ENCODE peak calls at places on chromosomes 5 and 9, in nine cellular contexts. U is OCI-LY7; Y is NCI-H2107; O is AG08396; L is activated CD4-positive, alpha-beta T cell treated with anti-CD3 and anti-CD28 coated beads, Interleukin-2, amount 10 ng/mL, durations not matched to agents 7 days and 5 days; R is GM23248; T is GM23338; Z is ELR; W is heart right ventricle. V is an unnamed sample.

GRCh38 chr5:144583493-144584154 is 413.0 kb downstream of the KCTD16 start:
- DNase-seq in Z (no peak), W (no peak), R (no peak), O (no peak), U (no peak), L (no peak), Y (peak; percentile 13), T (peak; percentile 21), V (no peak)

GRCh38 chr9:124098141-124098905 is 86.8 kb downstream of the LHX2 start:
- DNase-seq in R (no peak), L (no peak), T (no peak), Z (no peak), O (no peak), W (no peak), Y (no peak), U (no peak), V (no peak)

GRCh38 chr5:14186132-14186830 is 43.1 kb downstream of the TRIO start:
- DNase-seq in Z (peak; percentile 84), O (no peak), Y (no peak), T (no peak), W (no peak), U (no peak), R (peak; percentile 77), L (no peak), V (no peak)

GRCh38 chr5:178554311-178554710 is 35.9 kb downstream of the COL23A1 start:
- DNase-seq in O (no peak), W (no peak), R (no peak), Y (no peak), Z (no peak), U (no peak), L (no peak), T (no peak), V (no peak)

GRCh38 chr5:169152453-169152852 is 148.5 kb downstream of the SLIT3 start:
- DNase-seq in Y (no peak), L (no peak), Z (no peak), O (no peak), W (no peak), R (no peak), T (no peak), U (no peak), V (no peak)

GRCh38 chr5:61744690-61745619 is 412.9 kb downstream of the ZSWIM6 start:
- DNase-seq in Y (no peak), U (no peak), O (no peak), W (no peak), L (no peak), Z (peak; percentile 12), T (no peak), R (no peak), V (no peak)

GRCh38 chr5:127076730-127077129 is 3.4 kb upstream of the C5orf63 start:
- DNase-seq in Y (no peak), Z (peak; percentile 62), R (peak; percentile 39), T (peak; percentile 39), U (no peak), W (peak; percentile 20), O (no peak), L (no peak), V (no peak)

GRCh38 chr5:112691758-112692157 is 45.9 kb upstream of the APC start:
- DNase-seq in Z (peak; percentile 68), W (no peak), L (peak; percentile 48), U (peak; percentile 71), O (no peak), T (peak; percentile 81), Y (no peak), R (no peak), V (no peak)

GRCh38 chr5:72837524-72838096 is 21.1 kb downstream of the TNPO1 start:
- DNase-seq in L (no peak), T (no peak), O (no peak), R (peak; percentile 40), W (no peak), Y (no peak), U (no peak), Z (peak; percentile 16), V (no peak)

GRCh38 chr5:97165726-97166125 is 17.3 kb downstream of the RIOK2 start:
- DNase-seq in U (no peak), L (no peak), T (no peak), W (no peak), Z (no peak), R (no peak), Y (no peak), O (no peak), V (no peak)

GRCh38 chr5:178238711-178239592 is 6.3 kb upstream of the PHYKPL start:
- DNase-seq in T (peak; percentile 35), W (no peak), Y (no peak), L (peak; percentile 26), U (no peak), Z (no peak), O (no peak), R (no peak), V (no peak)

GRCh38 chr9:129613520-129614175 is 7.3 kb downstream of the C9orf50 start:
- DNase-seq in L (no peak), U (no peak), Y (no peak), O (no peak), R (no peak), W (no peak), T (no peak), Z (no peak), V (peak; percentile 21)

GRCh38 chr5:168830833-168831232 is 251.7 kb upstream of the PANK3 start:
- DNase-seq in O (no peak), Y (no peak), W (no peak), R (no peak), U (no peak), L (no peak), Z (no peak), T (no peak), V (no peak)

GRCh38 chr9:15416880-15417279 is 5.8 kb upstream of the SNAPC3 start:
- DNase-seq in Z (peak; percentile 45), L (peak; percentile 57), Y (no peak), R (peak; percentile 41), O (peak; percentile 58), W (no peak), T (peak; percentile 76), U (peak; percentile 30), V (no peak)

GRCh38 chr9:72524820-72525539 is 3.6 kb downstream of the TMC1 start:
- DNase-seq in U (no peak), O (peak; percentile 68), Y (no peak), W (peak; percentile 33), Z (peak; percentile 99), L (no peak), T (peak; percentile 38), R (peak; percentile 98), V (no peak)

GRCh38 chr5:168624850-168625357 is 45.7 kb upstream of the PANK3 start:
- DNase-seq in R (no peak), Y (no peak), O (no peak), T (no peak), Z (no peak), L (no peak), U (no peak), W (no peak), V (no peak)

GRCh38 chr9:123679330-123679987 is 250.5 kb downstream of the DENND1A start:
- DNase-seq in Y (no peak), T (no peak), Z (no peak), R (no peak), U (peak; percentile 96), O (peak; percentile 12), L (peak; percentile 29), W (no peak), V (no peak)

GRCh38 chr9:127253446-127253845 is 11.1 kb upstream of the GARNL3 start:
- DNase-seq in O (no peak), Y (no peak), U (no peak), L (no peak), W (no peak), T (peak; percentile 80), R (no peak), Z (no peak), V (no peak)

GRCh38 chr5:173663810-173664526 is 47.5 kb upstream of the BOD1 start:
- DNase-seq in O (no peak), U (peak; percentile 67), Z (no peak), Y (no peak), W (peak; percentile 36), L (no peak), R (peak; percentile 24), T (no peak), V (no peak)

GRCh38 chr5:107873877-107874276 is 203.1 kb upstream of the EFNA5 start:
- DNase-seq in Y (no peak), R (no peak), O (no peak), U (no peak), W (no peak), L (no peak), T (no peak), Z (no peak), V (no peak)

GRCh38 chr9:19946446-19947109 is 157.7 kb upstream of the SLC24A2 start:
- DNase-seq in W (no peak), T (peak; percentile 60), L (peak; percentile 45), Z (peak; percentile 56), U (peak; percentile 11), O (peak; percentile 25), Y (no peak), R (peak; percentile 55), V (no peak)

GRCh38 chr5:14184082-14184481 is 40.9 kb downstream of the TRIO start:
- DNase-seq in U (no peak), L (no peak), W (no peak), Y (no peak), R (no peak), O (no peak), Z (no peak), T (no peak), V (no peak)

GRCh38 chr5:42321800-42322199 is 101.4 kb upstream of the GHR start:
- DNase-seq in Z (no peak), U (no peak), O (no peak), W (no peak), L (no peak), Y (no peak), T (peak; percentile 54), R (no peak), V (no peak)

GRCh38 chr9:128203842-128204551 is 818 bp downstream of the DNM1 start:
- DNase-seq in R (peak; percentile 71), O (peak; percentile 65), T (peak; percentile 74), W (no peak), Z (peak; percentile 72), L (no peak), Y (no peak), U (no peak), V (peak; percentile 54)

GRCh38 chr5:148969291-148969690 is 93.6 kb downstream of the SH3TC2 start:
- DNase-seq in R (no peak), T (no peak), L (no peak), U (no peak), Z (no peak), O (no peak), W (no peak), Y (no peak), V (no peak)

GRCh38 chr9:115121140-115121710 is 3.3 kb upstream of the TNC start:
- DNase-seq in U (no peak), R (peak; percentile 60), T (no peak), L (no peak), O (no peak), W (no peak), Y (no peak), Z (peak; percentile 69), V (no peak)

GRCh38 chr9:98795970-98796363 is 388 bp downstream of the ANKS6 start:
- DNase-seq in L (peak; percentile 12), U (peak; percentile 40), Y (no peak), O (peak; percentile 62), T (peak; percentile 60), W (no peak), R (peak; percentile 53), Z (peak; percentile 44), V (no peak)

GRCh38 chr5:35046754-35047153 is 995 bp downstream of the AGXT2 start:
- DNase-seq in Y (no peak), Z (peak; percentile 99), O (peak; percentile 69), L (no peak), U (no peak), R (peak; percentile 97), W (no peak), T (no peak), V (no peak)

GRCh38 chr5:17288570-17288969 is 71.1 kb downstream of the BASP1 start:
- DNase-seq in U (no peak), T (no peak), Y (no peak), R (no peak), O (no peak), W (no peak), L (no peak), Z (no peak), V (no peak)

GRCh38 chr5:157778121-157778805 is 34.8 kb downstream of the LSM11 start:
- DNase-seq in T (no peak), O (no peak), Y (peak; percentile 24), U (no peak), L (no peak), Z (peak; percentile 43), W (no peak), R (peak; percentile 30), V (no peak)

GRCh38 chr5:151093476-151093889 is 12.6 kb upstream of the TNIP1 start:
- DNase-seq in W (no peak), U (no peak), O (peak; percentile 74), Y (no peak), Z (peak; percentile 98), L (no peak), T (no peak), R (peak; percentile 97), V (no peak)